ENCODE peak calls at places on chromosomes 7 and 10, in nine cellular contexts. Y, Z, J, G, S, D, U, E and C are unnamed samples.

GRCh38 chr10:77159538-77160110 is 478.0 kb downstream of the KCNMA1 start:
- DNase-seq in Y (no peak), Z (no peak), J (no peak), G (no peak), S (no peak), D (no peak), U (peak), E (no peak), C (no peak)

GRCh38 chr10:404341-404740 is 269.1 kb downstream of the ZMYND11 start:
- DNase-seq in Y (no peak), Z (no peak), J (no peak), G (no peak), S (no peak), D (no peak), U (peak), E (peak), C (no peak)

GRCh38 chr7:92944633-92945032 is 108.3 kb upstream of the CDK6 start:
- DNase-seq in Y (no peak), Z (no peak), J (no peak), G (no peak), S (no peak), D (no peak), U (peak), E (no peak), C (no peak)

GRCh38 chr7:48280100-48280499 is 108.8 kb downstream of the ABCA13 start:
- DNase-seq in Y (peak), Z (no peak), J (no peak), G (no peak), S (peak), D (no peak), U (peak), E (peak), C (no peak)

GRCh38 chr7:141455686-141456085 is 95.5 kb upstream of the AGK start:
- DNase-seq in Y (no peak), Z (no peak), J (no peak), G (no peak), S (no peak), D (no peak), U (no peak), E (no peak), C (no peak)

GRCh38 chr7:938546-939185 is 15.8 kb downstream of the ADAP1 start:
- DNase-seq in Y (no peak), Z (no peak), J (no peak), G (no peak), S (no peak), D (no peak), U (no peak), E (no peak), C (no peak)

GRCh38 chr10:132385721-132386418 is 11.1 kb upstream of the PWWP2B start:
- DNase-seq in Y (no peak), Z (no peak), J (no peak), G (no peak), S (no peak), D (no peak), U (no peak), E (no peak), C (no peak)

GRCh38 chr10:94292448-94293118 is 70.2 kb downstream of the NOC3L start:
- DNase-seq in Y (no peak), Z (no peak), J (no peak), G (peak), S (no peak), D (peak), U (peak), E (no peak), C (no peak)

GRCh38 chr7:140035400-140036223 is 27.1 kb downstream of the PARP12 start:
- DNase-seq in Y (no peak), Z (no peak), J (no peak), G (no peak), S (no peak), D (no peak), U (peak), E (no peak), C (no peak)

GRCh38 chr7:70374772-70375533 is 757.0 kb upstream of the GALNT17 start:
- DNase-seq in Y (no peak), Z (no peak), J (no peak), G (no peak), S (no peak), D (no peak), U (peak), E (no peak), C (no peak)

GRCh38 chr7:101303102-101303701 is 18.4 kb downstream of the IFT22 start:
- DNase-seq in Y (no peak), Z (no peak), J (no peak), G (no peak), S (no peak), D (no peak), U (peak), E (no peak), C (no peak)

GRCh38 chr7:604038-604883 is 84.6 kb upstream of the PDGFA start:
- DNase-seq in Y (peak), Z (peak), J (no peak), G (peak), S (no peak), D (peak), U (peak), E (no peak), C (peak)